ENCODE peak calls at places on chromosome 4, in eight cellular contexts. G, L, P, J, U, M, O and S are unnamed samples. For H3K4me1, the result is how much of the 10 kb centered on the place peaks cover.

GRCh38 chr4:172830295-172830764 is 338.3 kb upstream of the GALNT7 start:
- DNase-seq in M (peak), L (no peak), P (no peak), G (peak), J (no peak), U (peak), O (peak), S (peak)

GRCh38 chr4:48939785-48940184 is 33.2 kb upstream of the OCIAD2 start:
- DNase-seq in M (no peak), G (no peak), L (peak), O (peak), U (peak), P (no peak), J (no peak), S (no peak)

GRCh38 chr4:82677327-82677726 is 115.5 kb upstream of the TMEM150C start:
- DNase-seq in L (no peak), U (peak), G (no peak), J (no peak), M (no peak), O (no peak), P (no peak), S (no peak)

GRCh38 chr4:172822322-172822721 is 346.3 kb upstream of the GALNT7 start:
- DNase-seq in P (no peak), O (no peak), G (no peak), J (no peak), M (no peak), U (no peak), L (no peak), S (no peak)

GRCh38 chr4:6253111-6253510 is 16.5 kb upstream of the WFS1 start:
- DNase-seq in O (no peak), P (no peak), M (no peak), J (no peak), U (no peak), G (no peak), L (no peak), S (no peak)

GRCh38 chr4:90582087-90582486 is 454.9 kb downstream of the CCSER1 start:
- DNase-seq in M (no peak), U (no peak), G (peak), P (no peak), J (no peak), L (no peak), O (no peak), S (peak)

GRCh38 chr4:104901438-104901837 is 245.2 kb upstream of the TET2 start:
- DNase-seq in J (no peak), U (no peak), M (no peak), O (peak), P (no peak), G (peak), L (peak), S (no peak)

GRCh38 chr4:7620814-7621176 is 186.1 kb upstream of the PSAPL1 start:
- DNase-seq in O (no peak), L (no peak), M (no peak), G (no peak), J (no peak), P (no peak), U (no peak), S (no peak)

GRCh38 chr4:109733728-109734127 is 3.9 kb upstream of the PLA2G12A start:
- DNase-seq in U (no peak), O (no peak), L (no peak), M (no peak), G (no peak), P (no peak), J (no peak), S (no peak)

GRCh38 chr4:117996891-117997290 is 37.4 kb upstream of the NDST3 start:
- DNase-seq in L (no peak), P (no peak), M (no peak), O (no peak), U (no peak), G (no peak), J (no peak), S (no peak)

GRCh38 chr4:81827568-81828202 is 356.0 kb upstream of the RASGEF1B start:
- DNase-seq in U (peak), O (no peak), M (no peak), P (no peak), G (no peak), J (no peak), L (peak), S (no peak)

GRCh38 chr4:11428701-11429571 is at the start of gene HS3ST1:
- DNase-seq in M (no peak), L (peak), P (peak), O (peak), G (peak), U (peak), J (peak), S (no peak)

GRCh38 chr4:81550005-81550896 is 78.5 kb upstream of the RASGEF1B start:
- DNase-seq in J (no peak), U (no peak), M (no peak), O (no peak), G (no peak), L (no peak), P (no peak), S (no peak)

GRCh38 chr4:89110541-89110985 is 770 bp upstream of the TIGD2 start:
- DNase-seq in G (peak), L (no peak), M (no peak), U (peak), O (peak), J (no peak), P (no peak), S (no peak)

GRCh38 chr4:129342820-129343219 is 246.9 kb downstream of the C4orf33 start:
- DNase-seq in P (no peak), L (peak), M (no peak), G (no peak), J (no peak), O (peak), U (peak), S (no peak)

GRCh38 chr4:7981738-7982394 is 42.2 kb upstream of the AFAP1 start:
- DNase-seq in U (no peak), G (no peak), P (no peak), M (no peak), O (no peak), L (no peak), J (no peak), S (no peak)

GRCh38 chr4:151882072-151882803 is 121.4 kb upstream of the GATB start:
- DNase-seq in M (no peak), P (no peak), L (no peak), O (no peak), J (no peak), U (no peak), G (no peak), S (no peak)

GRCh38 chr4:53463340-53463739 is 85.9 kb downstream of the FIP1L1 start:
- DNase-seq in J (no peak), P (no peak), L (no peak), G (no peak), U (no peak), M (no peak), O (no peak), S (no peak)

GRCh38 chr4:150002561-150002960 is 75.7 kb upstream of the DCLK2 start:
- DNase-seq in P (no peak), J (no peak), U (peak), L (no peak), O (no peak), M (no peak), G (no peak), S (no peak)

GRCh38 chr4:13202731-13203519 is 281.2 kb downstream of the RAB28 start:
- DNase-seq in L (no peak), O (no peak), M (no peak), G (no peak), U (no peak), P (no peak), J (peak), S (no peak)

GRCh38 chr4:118776166-118776954 is 59.6 kb downstream of the SEC24D start:
- DNase-seq in J (no peak), O (no peak), G (no peak), P (no peak), U (peak), L (peak), M (no peak), S (no peak)

GRCh38 chr4:95857761-95858160 is 17.9 kb downstream of the PDHA2 start:
- DNase-seq in U (peak), G (no peak), L (peak), M (no peak), J (no peak), P (no peak), O (no peak), S (no peak)

GRCh38 chr4:53861856-53862610 is 202.4 kb downstream of the CHIC2 start:
- DNase-seq in P (no peak), O (peak), G (no peak), U (peak), L (peak), J (no peak), M (no peak), S (peak)

GRCh38 chr4:94852601-94853000 is 94.8 kb downstream of the BMPR1B start:
- DNase-seq in L (no peak), P (no peak), O (no peak), U (no peak), G (no peak), J (no peak), M (no peak), S (no peak)

DNA sequence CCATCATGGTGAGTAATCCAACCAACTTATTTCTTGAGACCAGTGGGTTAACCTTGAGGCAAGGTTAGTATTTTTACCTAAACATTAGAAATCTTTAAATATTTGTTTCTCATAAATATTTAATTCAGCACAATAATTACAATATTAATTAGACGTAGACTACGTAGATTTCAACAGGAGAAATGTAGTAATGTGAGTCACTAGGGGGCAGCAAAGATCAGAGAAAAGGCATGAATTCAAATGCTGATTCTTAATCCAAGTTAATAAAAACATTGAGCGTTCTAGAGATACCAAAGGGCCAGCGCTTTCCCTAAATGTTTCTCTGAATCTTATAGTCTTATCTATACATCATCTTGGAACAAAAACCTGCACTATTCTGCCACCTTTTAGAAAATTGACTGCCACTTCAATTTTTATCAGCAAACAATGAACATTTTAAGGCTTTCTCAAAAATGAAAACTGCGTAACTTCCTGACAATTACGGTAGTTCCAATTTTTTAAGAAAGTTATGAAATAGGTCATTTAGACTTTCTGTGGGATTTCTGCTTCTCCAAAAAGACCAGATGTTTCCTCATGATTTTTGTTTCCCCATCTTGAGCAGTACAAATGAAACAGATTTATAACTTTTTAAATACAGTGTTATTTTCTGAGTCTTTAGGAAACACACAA is 180.7 kb downstream of the GASK1B start:
- DNase-seq in G (peak), P (no peak), L (peak), J (no peak), U (peak), M (peak), O (peak), S (peak)
- H3K4me3 ChIP-seq in G (no peak), P (no peak), L (peak), J (peak), U (peak), M (no peak), O (no peak), S (no peak)

DNA sequence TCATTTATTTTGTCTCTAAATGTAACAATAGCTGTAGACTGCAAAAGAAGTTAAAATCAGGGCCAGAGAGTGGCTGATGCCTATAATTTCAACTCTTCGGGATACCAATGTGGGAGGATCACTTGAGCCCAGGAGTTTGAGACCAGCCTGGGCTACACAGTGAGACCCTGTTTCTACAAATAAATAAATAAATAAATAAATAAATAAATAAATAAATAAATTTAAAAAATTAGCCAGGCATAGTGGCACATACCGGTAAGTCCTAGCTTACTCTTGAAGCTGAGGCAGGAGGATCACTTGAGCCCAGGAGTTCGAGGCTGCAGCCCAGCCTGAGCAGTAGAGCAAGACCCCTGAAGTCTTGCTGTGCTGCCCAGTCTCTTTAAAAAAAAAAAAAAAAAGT is 79.1 kb downstream of the WWC2 start:
- DNase-seq in L (no peak), G (no peak), P (no peak), J (no peak), O (no peak), U (no peak), M (no peak), S (no peak)
- H3K4me1 ChIP-seq in L (under half), G (half or more), P (under half), J (under half), O (under half), U (under half), M (under half), S (under half)

DNA sequence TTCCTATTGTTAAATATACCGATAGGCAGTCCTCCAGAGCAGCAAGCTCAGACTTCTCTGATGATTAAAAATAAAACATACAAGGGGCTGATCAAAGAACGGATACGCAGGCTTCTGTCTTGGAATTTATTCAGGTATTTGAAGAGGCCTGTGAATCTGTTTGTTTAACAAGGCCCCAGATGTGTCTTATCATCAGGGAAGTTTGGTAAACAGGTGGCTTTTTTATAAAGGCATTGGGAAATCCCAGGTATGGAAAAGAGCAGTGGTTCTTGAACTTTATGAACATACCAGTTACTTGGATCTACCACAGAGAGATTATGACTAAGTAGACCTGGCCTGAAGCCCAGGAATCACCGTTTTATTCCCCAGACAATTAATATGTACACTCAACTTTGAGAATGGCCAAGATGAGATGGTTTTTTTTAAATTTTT is 47.9 kb downstream of the SOWAHB start:
- DNase-seq in J (no peak), M (no peak), L (peak), O (peak), G (no peak), P (no peak), U (peak), S (peak)
- H3K27ac ChIP-seq in J (no peak), M (no peak), L (no peak), O (no peak), G (no peak), P (no peak), U (peak), S (no peak)

GRCh38 chr4:665381-665750 is 8.7 kb downstream of the ATP5ME start:
- DNase-seq in L (no peak), M (no peak), J (no peak), U (no peak), P (no peak), O (no peak), G (no peak), S (no peak)

GRCh38 chr4:663438-664428 is 10.3 kb downstream of the ATP5ME start:
- DNase-seq in O (peak), M (no peak), U (no peak), L (no peak), P (peak), J (no peak), G (peak), S (no peak)

GRCh38 chr4:666436-666810 is 7.7 kb downstream of the ATP5ME start:
- DNase-seq in L (no peak), U (no peak), O (no peak), P (no peak), M (no peak), J (no peak), G (no peak), S (no peak)

GRCh38 chr4:665751-666435 is 8.2 kb downstream of the ATP5ME start:
- DNase-seq in M (no peak), L (no peak), P (no peak), U (no peak), J (no peak), O (no peak), G (no peak), S (peak)

GRCh38 chr4:664713-665231 is 9.3 kb downstream of the ATP5ME start:
- DNase-seq in O (no peak), U (no peak), M (no peak), L (no peak), P (no peak), G (no peak), J (no peak), S (no peak)
- H3K4me3 ChIP-seq in O (no peak), U (no peak), M (no peak), L (no peak), P (no peak), G (peak), J (no peak), S (no peak)

GRCh38 chr4:1043658-1044468 is 32.4 kb downstream of the FGFRL1 start:
- DNase-seq in M (no peak), P (no peak), O (peak), J (peak), L (peak), U (peak), G (peak), S (peak)
- H3K4me1 ChIP-seq in M (under half), P (under half), O (under half), J (half or more), L (under half), U (under half), G (under half), S (under half)

GRCh38 chr4:19993222-19993621 is 258.5 kb upstream of the SLIT2 start:
- DNase-seq in G (no peak), J (no peak), P (no peak), M (no peak), U (no peak), O (no peak), L (no peak), S (no peak)
- H3K27ac ChIP-seq in G (no peak), J (no peak), P (no peak), M (no peak), U (no peak), O (no peak), L (no peak), S (no peak)

DNA sequence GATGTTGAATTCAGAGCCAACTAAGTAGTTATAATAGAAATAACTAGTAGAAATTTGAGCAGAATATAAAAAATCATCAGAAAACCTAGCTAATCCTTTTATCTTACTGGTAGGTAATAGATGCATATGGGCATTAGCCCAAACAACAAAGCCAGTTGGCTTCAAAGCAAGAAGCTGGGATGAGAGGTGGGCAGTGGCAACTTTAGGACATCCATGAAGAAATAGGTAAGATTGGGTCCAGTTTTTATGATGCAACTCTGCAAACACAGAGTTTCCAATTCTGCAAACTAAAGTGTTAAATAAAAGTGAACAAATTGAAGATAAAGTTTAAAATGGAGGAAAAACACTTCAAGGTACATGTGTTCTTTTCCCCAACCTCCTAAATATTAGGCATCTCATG is 5.1 kb downstream of the PGRMC2 start:
- DNase-seq in P (no peak), M (no peak), L (no peak), U (no peak), G (no peak), J (no peak), O (no peak), S (no peak)
- H3K4me3 ChIP-seq in P (no peak), M (no peak), L (no peak), U (no peak), G (no peak), J (no peak), O (no peak), S (no peak)

GRCh38 chr4:185778307-185778706 is 33.7 kb downstream of the SORBS2 start:
- DNase-seq in G (no peak), O (no peak), M (no peak), L (peak), U (peak), P (no peak), J (no peak), S (no peak)

GRCh38 chr4:185780472-185780871 is 31.5 kb downstream of the SORBS2 start:
- DNase-seq in M (no peak), U (peak), O (no peak), L (no peak), G (no peak), J (no peak), P (no peak), S (no peak)

GRCh38 chr4:185781555-185782215 is 30.3 kb downstream of the SORBS2 start:
- DNase-seq in O (no peak), L (no peak), U (no peak), M (no peak), G (no peak), J (no peak), P (no peak), S (no peak)

GRCh38 chr4:185782523-185782922 is 29.5 kb downstream of the SORBS2 start:
- DNase-seq in P (no peak), L (peak), J (no peak), M (no peak), U (peak), O (peak), G (no peak), S (no peak)

GRCh38 chr4:185779520-185779919 is 32.5 kb downstream of the SORBS2 start:
- DNase-seq in J (no peak), G (no peak), O (no peak), M (no peak), U (peak), L (no peak), P (no peak), S (no peak)
- H3K4me1 ChIP-seq in J (under half), G (under half), O (under half), M (under half), U (under half), L (under half), P (under half), S (under half)

DNA sequence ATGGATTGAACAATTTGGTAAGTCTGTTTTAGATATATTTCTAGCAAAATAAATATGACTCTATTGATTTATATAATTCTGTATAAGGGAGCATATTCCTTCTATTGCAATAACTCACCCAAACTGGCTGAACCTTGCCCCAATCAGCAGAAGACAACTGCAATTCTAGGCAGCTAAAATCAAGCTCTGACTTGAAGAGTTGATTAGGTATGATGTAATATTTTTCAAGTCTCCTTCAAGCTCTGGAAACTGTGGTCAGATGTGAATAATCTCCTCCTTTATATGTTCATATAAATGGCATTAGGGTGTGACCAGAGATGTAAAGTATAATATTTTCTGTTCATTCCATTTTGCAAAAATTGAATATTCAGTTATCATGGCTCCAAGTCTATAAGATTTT is 8.2 kb downstream of the RASSF6 start:
- DNase-seq in L (peak), U (peak), J (no peak), G (no peak), M (no peak), O (no peak), P (no peak), S (no peak)
- H3K27ac ChIP-seq in L (peak), U (no peak), J (no peak), G (no peak), M (no peak), O (no peak), P (no peak), S (no peak)

DNA sequence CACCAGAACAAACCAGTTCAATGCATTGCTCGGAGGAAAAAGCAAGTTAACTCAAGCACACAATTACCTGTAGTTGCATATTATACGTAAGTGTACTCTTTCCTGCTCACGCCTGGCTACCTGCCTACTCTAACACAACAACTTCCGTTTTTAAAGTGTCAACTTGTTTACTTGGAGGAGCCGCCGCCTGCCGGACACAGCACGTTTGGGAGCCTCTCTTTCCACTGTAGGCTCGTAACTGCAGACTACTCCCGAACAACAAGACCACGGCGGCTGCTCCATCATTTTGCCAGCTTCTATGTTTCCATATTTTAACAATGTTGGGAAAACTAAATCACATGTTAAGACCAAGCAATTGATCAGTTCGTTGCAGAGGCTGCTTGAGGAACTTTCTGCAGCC is 882 bp downstream of the MTNR1A start:
- DNase-seq in L (peak), M (no peak), G (peak), U (peak), J (no peak), P (no peak), O (peak), S (no peak)
- H3K4me3 ChIP-seq in L (peak), M (no peak), G (peak), U (peak), J (no peak), P (no peak), O (peak), S (no peak)